ENCODE peak calls at places on chromosomes 3 and 15, in six cellular contexts. N is HCT116, P is HepG2, S is GM12878, E is SK-N-SH, D is K562. M is an unnamed sample.

GRCh38 chr15:39413558-39413957 is 167.3 kb upstream of the THBS1 start:
- DNase-seq in N (no peak), P (no peak), S (peak), E (no peak), D (no peak), M (no peak)

GRCh38 chr15:29433507-29433906 is 163.9 kb upstream of the NSMCE3 start:
- DNase-seq in N (no peak), P (no peak), S (no peak), E (no peak), D (no peak), M (no peak)

GRCh38 chr15:25597576-25597975 is 158.8 kb upstream of the UBE3A start:
- DNase-seq in N (no peak), P (no peak), S (no peak), E (no peak), D (no peak), M (no peak)

GRCh38 chr15:80906159-80906775 is 83.4 kb downstream of the MESD start:
- DNase-seq in N (peak), P (peak), S (no peak), E (no peak), D (no peak), M (no peak)

GRCh38 chr15:60972301-60972700 is 256.8 kb downstream of the RORA start:
- DNase-seq in N (no peak), P (no peak), S (no peak), E (no peak), D (no peak), M (no peak)

GRCh38 chr3:71035314-71035713 is 548.2 kb downstream of the FOXP1 start:
- DNase-seq in N (no peak), P (no peak), S (no peak), E (no peak), D (no peak), M (no peak)

GRCh38 chr15:73320619-73321180 is 48.1 kb downstream of the HCN4 start:
- DNase-seq in N (no peak), P (no peak), S (no peak), E (no peak), D (no peak), M (no peak)

GRCh38 chr15:75923756-75924155 is 20.1 kb downstream of the FBXO22 start:
- DNase-seq in N (no peak), P (no peak), S (no peak), E (no peak), D (no peak), M (no peak)

GRCh38 chr3:23461069-23461468 is 257.9 kb downstream of the UBE2E2 start:
- DNase-seq in N (no peak), P (no peak), S (no peak), E (no peak), D (no peak), M (no peak)

GRCh38 chr3:55790596-55791350 is 303.7 kb upstream of the WNT5A start:
- DNase-seq in N (no peak), P (no peak), S (no peak), E (no peak), D (no peak), M (no peak)

GRCh38 chr3:127320529-127321121 is 32.8 kb upstream of the PRR20G start:
- DNase-seq in N (no peak), P (no peak), S (no peak), E (no peak), D (no peak), M (peak)

GRCh38 chr3:37662708-37663107 is 199.0 kb upstream of the CTDSPL start:
- DNase-seq in N (no peak), P (no peak), S (no peak), E (no peak), D (no peak), M (no peak)

GRCh38 chr15:89088605-89089315 is 504 bp downstream of the ABHD2 start:
- DNase-seq in N (no peak), P (no peak), S (no peak), E (no peak), D (no peak), M (no peak)

GRCh38 chr15:92877000-92877399 is 23.1 kb upstream of the CHD2 start:
- DNase-seq in N (no peak), P (peak), S (no peak), E (no peak), D (no peak), M (no peak)

GRCh38 chr3:6821411-6821810 is 39.5 kb upstream of the GRM7 start:
- DNase-seq in N (no peak), P (no peak), S (no peak), E (no peak), D (no peak), M (no peak)

GRCh38 chr3:129756871-129757270 is 136.6 kb downstream of the TMCC1 start:
- DNase-seq in N (no peak), P (no peak), S (no peak), E (no peak), D (no peak), M (no peak)

GRCh38 chr3:11155341-11156025 is 1.2 kb downstream of the HRH1 start:
- DNase-seq in N (peak), P (peak), S (no peak), E (peak), D (peak), M (peak)

GRCh38 chr3:139797724-139798343 is 120.1 kb upstream of the NMNAT3 start:
- DNase-seq in N (no peak), P (no peak), S (no peak), E (no peak), D (peak), M (peak)

GRCh38 chr3:31673950-31674349 is 141.2 kb downstream of the STT3B start:
- DNase-seq in N (no peak), P (no peak), S (no peak), E (no peak), D (no peak), M (no peak)

GRCh38 chr3:127698264-127699097 is 25.7 kb downstream of the ABTB1 start:
- DNase-seq in N (no peak), P (no peak), S (no peak), E (no peak), D (no peak), M (no peak)

DNA sequence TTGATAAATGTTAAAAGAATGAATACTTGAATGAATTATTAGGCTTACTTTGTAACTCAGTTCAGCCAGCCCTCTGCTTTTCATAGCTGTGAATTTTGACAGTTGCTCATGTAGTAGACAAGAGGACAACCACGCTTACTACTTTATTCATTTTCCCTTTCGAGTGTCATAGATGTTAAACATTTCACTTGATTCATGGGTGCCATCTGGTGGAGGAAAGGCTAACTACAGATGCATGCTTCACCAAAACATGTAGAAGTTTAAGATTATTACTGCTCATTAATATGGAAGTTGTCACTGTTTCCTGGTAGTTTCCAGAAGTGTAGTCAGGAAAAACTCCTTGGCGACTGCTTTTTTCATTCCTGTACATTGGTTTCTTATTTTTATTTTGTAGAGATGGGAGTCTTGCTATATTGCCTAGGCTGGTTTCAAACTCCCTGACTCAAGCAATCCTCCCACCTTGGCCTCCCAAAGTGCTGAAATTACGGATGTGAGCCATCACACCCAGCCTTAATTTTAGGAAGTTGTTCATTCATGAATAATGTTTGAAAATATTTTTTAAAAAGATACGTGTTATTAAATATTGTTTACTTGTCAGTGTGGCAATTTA is 163.2 kb downstream of the B3GALNT1 start:
- DNase-seq in N (peak), P (peak), S (peak), E (peak), D (peak), M (peak)
- TF ChIP-seq JUND in N (no peak), P (no peak), S (no peak), E (no peak), D (no peak), M (no peak)

GRCh38 chr3:50261505-50261904 is 7.4 kb upstream of the SEMA3B start:
- DNase-seq in N (no peak), P (no peak), S (no peak), E (no peak), D (no peak), M (no peak)
- TF ChIP-seq JUND in N (no peak), P (no peak), S (no peak), E (no peak), D (no peak), M (no peak)

GRCh38 chr15:47861186-47861585 is 143.9 kb downstream of the SEMA6D start:
- DNase-seq in N (no peak), P (no peak), S (no peak), E (no peak), D (no peak), M (no peak)
- TF ChIP-seq JUND in N (no peak), P (no peak), S (no peak), E (no peak), D (no peak), M (no peak)

GRCh38 chr3:186340211-186340610 is 21.8 kb downstream of the DGKG start:
- DNase-seq in N (no peak), P (no peak), S (no peak), E (no peak), D (no peak), M (no peak)
- TF ChIP-seq JUND in N (no peak), P (no peak), S (no peak), E (no peak), D (no peak), M (no peak)

DNA sequence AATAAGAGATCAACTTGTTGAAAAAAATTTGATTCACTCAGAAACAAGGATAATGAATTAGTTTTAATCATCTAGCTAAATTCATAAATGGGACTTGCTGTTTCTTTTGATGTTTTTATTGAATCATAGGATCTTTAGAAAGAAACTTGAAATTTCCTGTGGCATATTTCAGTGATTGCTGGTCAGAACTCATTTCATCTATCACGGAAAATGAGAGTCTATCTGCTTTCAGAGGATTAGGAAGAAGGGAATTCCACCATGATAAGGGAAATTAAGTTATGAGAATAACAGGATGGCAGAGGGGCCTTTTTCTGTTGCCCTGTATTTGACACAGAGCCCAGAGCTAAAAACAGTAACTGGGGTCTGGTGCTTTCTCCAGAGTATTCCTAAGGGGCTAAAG is 44.9 kb upstream of the CCNL1 start:
- DNase-seq in N (no peak), P (no peak), S (no peak), E (peak), D (no peak), M (no peak)
- TF ChIP-seq JUND in N (no peak), P (no peak), S (no peak), E (no peak), D (no peak), M (no peak)

GRCh38 chr3:15637131-15637951 is 35.8 kb downstream of the BTD start:
- DNase-seq in N (no peak), P (no peak), S (peak), E (peak), D (no peak), M (no peak)
- TF ChIP-seq JUND in N (no peak), P (no peak), S (no peak), E (no peak), D (no peak), M (no peak)

GRCh38 chr15:94324117-94324826 is 92.9 kb downstream of the MCTP2 start:
- DNase-seq in N (peak), P (peak), S (peak), E (peak), D (peak), M (peak)
- TF ChIP-seq JUND in N (no peak), P (no peak), S (no peak), E (no peak), D (no peak), M (no peak)

GRCh38 chr3:42666022-42666421 is 12.5 kb downstream of the ZBTB47 start:
- DNase-seq in N (no peak), P (no peak), S (no peak), E (peak), D (no peak), M (no peak)
- TF ChIP-seq JUND in N (no peak), P (no peak), S (no peak), E (no peak), D (no peak), M (no peak)

GRCh38 chr3:148957586-148957985 is 33.8 kb upstream of the GYG1 start:
- DNase-seq in N (peak), P (peak), S (no peak), E (no peak), D (peak), M (no peak)
- TF ChIP-seq JUND in N (no peak), P (no peak), S (no peak), E (no peak), D (no peak), M (no peak)

GRCh38 chr3:18124501-18124900 is 300.6 kb downstream of the SATB1 start:
- DNase-seq in N (peak), P (no peak), S (no peak), E (no peak), D (no peak), M (no peak)
- TF ChIP-seq JUND in N (peak), P (no peak), S (no peak), E (peak), D (no peak), M (no peak)

M was measured in T47D.